ENCODE peak calls at places on chromosomes 13 and 19, in five cellular contexts. One of them, this sample, is unnamed.

GRCh38 chr13:20044086-20044485 is 85.6 kb downstream of the ZMYM2 start:
- DNase-seq in adrenal gland: no peak
- DNase-seq in BJ: no peak
- DNase-seq in fibroblast of lung: no peak
- DNase-seq in astrocyte: no peak
- DNase-seq in this sample: no peak

GRCh38 chr19:29971002-29971401 is 29.0 kb downstream of the URI1 start:
- DNase-seq in adrenal gland: no peak
- DNase-seq in BJ: no peak
- DNase-seq in fibroblast of lung: no peak
- DNase-seq in astrocyte: no peak
- DNase-seq in this sample: no peak

GRCh38 chr19:4715529-4716221 is 8.0 kb downstream of the DPP9 start:
- DNase-seq in adrenal gland: peak
- DNase-seq in BJ: no peak
- DNase-seq in fibroblast of lung: no peak
- DNase-seq in astrocyte: no peak
- DNase-seq in this sample: no peak

GRCh38 chr13:38349386-38350113 is at the start of gene UFM1:
- DNase-seq in adrenal gland: peak
- DNase-seq in BJ: peak
- DNase-seq in fibroblast of lung: peak
- DNase-seq in astrocyte: peak
- DNase-seq in this sample: peak

GRCh38 chr19:7142771-7143170 is 73.3 kb downstream of the ZNF557 start:
- DNase-seq in adrenal gland: no peak
- DNase-seq in BJ: no peak
- DNase-seq in fibroblast of lung: no peak
- DNase-seq in astrocyte: no peak
- DNase-seq in this sample: no peak

GRCh38 chr13:110187501-110188161 is 119.3 kb downstream of the COL4A1 start:
- DNase-seq in adrenal gland: peak
- DNase-seq in BJ: no peak
- DNase-seq in fibroblast of lung: peak
- DNase-seq in astrocyte: peak
- DNase-seq in this sample: peak

GRCh38 chr19:8877854-8878705 is 45.9 kb downstream of the MBD3L1 start:
- DNase-seq in adrenal gland: no peak
- DNase-seq in BJ: no peak
- DNase-seq in fibroblast of lung: no peak
- DNase-seq in astrocyte: no peak
- DNase-seq in this sample: no peak

GRCh38 chr13:32314968-32315254 is 252 bp downstream of the ZAR1L start:
- DNase-seq in adrenal gland: peak
- DNase-seq in BJ: no peak
- DNase-seq in fibroblast of lung: peak
- DNase-seq in astrocyte: peak
- DNase-seq in this sample: peak

GRCh38 chr19:51020988-51021651 is 1.6 kb upstream of the KLK10 start:
- DNase-seq in adrenal gland: no peak
- DNase-seq in BJ: no peak
- DNase-seq in fibroblast of lung: peak
- DNase-seq in astrocyte: peak
- DNase-seq in this sample: peak

GRCh38 chr19:49833594-49833993 is 15.5 kb downstream of the MED25 start:
- DNase-seq in adrenal gland: no peak
- DNase-seq in BJ: no peak
- DNase-seq in fibroblast of lung: no peak
- DNase-seq in astrocyte: no peak
- DNase-seq in this sample: no peak

GRCh38 chr19:2495130-2495641 is 19.3 kb downstream of the GADD45B start:
- DNase-seq in adrenal gland: peak
- DNase-seq in BJ: no peak
- DNase-seq in fibroblast of lung: peak
- DNase-seq in astrocyte: no peak
- DNase-seq in this sample: peak

GRCh38 chr19:39246951-39247669 is 1.5 kb downstream of the IFNL4 start:
- DNase-seq in adrenal gland: no peak
- DNase-seq in BJ: no peak
- DNase-seq in fibroblast of lung: no peak
- DNase-seq in astrocyte: no peak
- DNase-seq in this sample: peak

GRCh38 chr19:1287622-1288527 is 2.2 kb downstream of the EFNA2 start:
- DNase-seq in adrenal gland: no peak
- DNase-seq in BJ: no peak
- DNase-seq in fibroblast of lung: no peak
- DNase-seq in astrocyte: no peak
- DNase-seq in this sample: no peak
- H3K4me3 ChIP-seq in adrenal gland: no peak
- H3K4me3 ChIP-seq in BJ: no peak
- H3K4me3 ChIP-seq in fibroblast of lung: no peak
- H3K4me3 ChIP-seq in astrocyte: no peak
- H3K4me3 ChIP-seq in this sample: no peak

GRCh38 chr19:47755762-47756626 is 10.6 kb downstream of the NOP53 start:
- DNase-seq in adrenal gland: no peak
- DNase-seq in BJ: no peak
- DNase-seq in fibroblast of lung: no peak
- DNase-seq in astrocyte: no peak
- DNase-seq in this sample: no peak

GRCh38 chr19:47754206-47755064 is 9.1 kb downstream of the NOP53 start:
- DNase-seq in adrenal gland: no peak
- DNase-seq in BJ: no peak
- DNase-seq in fibroblast of lung: no peak
- DNase-seq in astrocyte: no peak
- DNase-seq in this sample: no peak

GRCh38 chr19:47756627-47756929 is 11.2 kb downstream of the NOP53 start:
- DNase-seq in adrenal gland: no peak
- DNase-seq in BJ: no peak
- DNase-seq in fibroblast of lung: no peak
- DNase-seq in astrocyte: no peak
- DNase-seq in this sample: no peak

GRCh38 chr19:47756953-47757608 is 11.7 kb downstream of the NOP53 start:
- DNase-seq in adrenal gland: no peak
- DNase-seq in BJ: no peak
- DNase-seq in fibroblast of lung: no peak
- DNase-seq in astrocyte: no peak
- DNase-seq in this sample: no peak

DNA sequence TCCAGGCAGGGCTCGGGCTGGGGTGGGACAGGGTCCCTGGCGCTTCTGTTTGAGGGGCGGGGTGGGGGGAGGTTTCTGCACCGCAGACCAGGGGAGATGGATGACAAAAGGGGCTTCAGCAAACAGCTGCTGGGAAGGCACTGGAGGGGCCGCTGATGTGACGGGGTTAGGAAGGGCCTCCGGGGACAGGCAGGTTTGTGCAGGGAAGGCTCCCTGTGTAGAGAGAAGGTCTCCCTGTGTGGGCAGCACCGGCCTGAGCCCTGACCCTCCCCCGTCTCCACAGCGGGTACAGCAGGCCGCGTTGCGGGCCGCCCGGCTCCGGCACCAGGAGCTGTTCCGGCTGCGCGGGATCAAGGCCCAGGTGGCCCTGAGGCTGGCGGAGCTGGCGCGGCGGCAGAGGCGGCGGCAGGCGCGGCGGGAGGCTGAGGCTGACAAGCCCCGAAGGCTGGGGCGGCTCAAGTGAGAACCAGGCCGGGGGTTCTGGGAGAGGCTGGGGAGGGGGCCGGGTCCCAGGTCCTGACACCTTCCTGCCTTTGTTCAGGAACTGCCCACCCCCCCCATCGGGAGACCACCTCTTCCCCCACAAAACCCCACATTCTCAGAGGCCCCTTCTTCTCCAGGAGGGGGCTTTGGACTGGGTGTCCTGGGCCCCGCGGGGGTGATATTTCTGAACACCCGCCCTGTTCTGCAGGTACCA is 9.9 kb downstream of the NOP53 start:
- DNase-seq in adrenal gland: no peak
- DNase-seq in BJ: no peak
- DNase-seq in fibroblast of lung: no peak
- DNase-seq in astrocyte: no peak
- DNase-seq in this sample: no peak
- H3K4me3 ChIP-seq in adrenal gland: no peak
- H3K4me3 ChIP-seq in BJ: no peak
- H3K4me3 ChIP-seq in fibroblast of lung: no peak
- H3K4me3 ChIP-seq in astrocyte: no peak
- H3K4me3 ChIP-seq in this sample: no peak

GRCh38 chr13:100090861-100091260 is 2.0 kb downstream of the PCCA start:
- DNase-seq in adrenal gland: no peak
- DNase-seq in BJ: no peak
- DNase-seq in fibroblast of lung: no peak
- DNase-seq in astrocyte: no peak
- DNase-seq in this sample: no peak
- H3K4me3 ChIP-seq in adrenal gland: no peak
- H3K4me3 ChIP-seq in BJ: no peak
- H3K4me3 ChIP-seq in fibroblast of lung: no peak
- H3K4me3 ChIP-seq in astrocyte: no peak
- H3K4me3 ChIP-seq in this sample: no peak

GRCh38 chr13:67146523-67147130 is 83.5 kb downstream of the PCDH9 start:
- DNase-seq in adrenal gland: no peak
- DNase-seq in BJ: no peak
- DNase-seq in fibroblast of lung: no peak
- DNase-seq in astrocyte: no peak
- DNase-seq in this sample: peak
- H3K4me3 ChIP-seq in adrenal gland: no peak
- H3K4me3 ChIP-seq in BJ: no peak
- H3K4me3 ChIP-seq in fibroblast of lung: no peak
- H3K4me3 ChIP-seq in astrocyte: no peak
- H3K4me3 ChIP-seq in this sample: no peak

GRCh38 chr19:40607898-40608621 is 6.9 kb downstream of the LTBP4 start:
- DNase-seq in adrenal gland: no peak
- DNase-seq in BJ: no peak
- DNase-seq in fibroblast of lung: no peak
- DNase-seq in astrocyte: no peak
- DNase-seq in this sample: no peak
- H3K4me3 ChIP-seq in adrenal gland: no peak
- H3K4me3 ChIP-seq in BJ: no peak
- H3K4me3 ChIP-seq in fibroblast of lung: no peak
- H3K4me3 ChIP-seq in astrocyte: no peak
- H3K4me3 ChIP-seq in this sample: no peak

DNA sequence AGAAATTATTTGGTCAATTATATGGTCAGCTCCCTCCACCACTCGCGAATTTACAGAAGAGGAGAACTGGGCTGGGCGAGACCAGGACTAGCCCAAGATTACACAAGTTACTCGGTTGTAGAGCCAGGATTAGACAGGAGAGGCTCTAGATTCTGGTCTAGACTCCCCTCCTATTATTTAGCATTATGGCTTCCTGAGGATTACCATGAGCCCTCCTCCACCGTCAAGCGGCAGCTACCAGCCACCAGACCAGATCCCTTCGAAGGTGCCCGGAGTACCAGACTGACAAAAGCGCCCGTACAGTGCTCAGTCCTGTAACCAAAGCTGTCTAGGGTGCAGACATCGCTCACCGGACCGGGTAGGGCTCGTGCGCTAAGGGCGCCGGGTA is 497 bp upstream of the MLNR start:
- DNase-seq in adrenal gland: no peak
- DNase-seq in BJ: no peak
- DNase-seq in fibroblast of lung: no peak
- DNase-seq in astrocyte: no peak
- DNase-seq in this sample: peak
- H3K4me3 ChIP-seq in adrenal gland: no peak
- H3K4me3 ChIP-seq in BJ: no peak
- H3K4me3 ChIP-seq in fibroblast of lung: no peak
- H3K4me3 ChIP-seq in astrocyte: peak
- H3K4me3 ChIP-seq in this sample: peak

GRCh38 chr13:114141261-114141996 is 9.0 kb upstream of the RASA3 start:
- DNase-seq in adrenal gland: no peak
- DNase-seq in BJ: no peak
- DNase-seq in fibroblast of lung: no peak
- DNase-seq in astrocyte: no peak
- DNase-seq in this sample: no peak
- H3K4me3 ChIP-seq in adrenal gland: no peak
- H3K4me3 ChIP-seq in BJ: no peak
- H3K4me3 ChIP-seq in fibroblast of lung: no peak
- H3K4me3 ChIP-seq in astrocyte: no peak
- H3K4me3 ChIP-seq in this sample: no peak

GRCh38 chr13:24893863-24894262 is 129.9 kb downstream of the RNF17 start:
- DNase-seq in adrenal gland: no peak
- DNase-seq in BJ: no peak
- DNase-seq in fibroblast of lung: no peak
- DNase-seq in astrocyte: no peak
- DNase-seq in this sample: no peak

GRCh38 chr13:24892844-24893243 is 128.9 kb downstream of the RNF17 start:
- DNase-seq in adrenal gland: no peak
- DNase-seq in BJ: no peak
- DNase-seq in fibroblast of lung: no peak
- DNase-seq in astrocyte: peak
- DNase-seq in this sample: no peak

GRCh38 chr13:24894277-24894971 is 130.5 kb downstream of the RNF17 start:
- DNase-seq in adrenal gland: no peak
- DNase-seq in BJ: no peak
- DNase-seq in fibroblast of lung: no peak
- DNase-seq in astrocyte: no peak
- DNase-seq in this sample: no peak

GRCh38 chr13:24891476-24892108 is 127.6 kb downstream of the RNF17 start:
- DNase-seq in adrenal gland: no peak
- DNase-seq in BJ: no peak
- DNase-seq in fibroblast of lung: no peak
- DNase-seq in astrocyte: no peak
- DNase-seq in this sample: no peak

DNA sequence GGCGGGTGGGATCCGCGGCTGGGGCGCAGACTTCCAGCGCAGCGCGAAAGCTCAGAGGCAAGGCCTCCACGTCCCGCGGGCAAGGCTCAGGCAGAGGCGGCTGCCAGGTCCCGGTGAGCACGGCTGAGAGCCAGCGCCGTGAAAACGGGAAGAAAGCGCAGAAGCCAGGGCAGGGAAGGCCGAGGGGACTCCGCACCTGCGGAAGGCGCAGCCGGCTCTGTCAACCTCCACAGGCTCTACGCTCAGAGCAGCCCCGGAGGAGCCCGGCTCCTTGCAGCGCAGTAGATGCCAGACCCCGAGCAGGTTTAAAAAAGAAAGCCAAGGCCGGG is 131.0 kb downstream of the RNF17 start:
- DNase-seq in adrenal gland: no peak
- DNase-seq in BJ: no peak
- DNase-seq in fibroblast of lung: no peak
- DNase-seq in astrocyte: no peak
- DNase-seq in this sample: no peak
- H3K4me3 ChIP-seq in adrenal gland: no peak
- H3K4me3 ChIP-seq in BJ: no peak
- H3K4me3 ChIP-seq in fibroblast of lung: no peak
- H3K4me3 ChIP-seq in astrocyte: no peak
- H3K4me3 ChIP-seq in this sample: no peak

GRCh38 chr19:58296086-58296485 is 9.1 kb upstream of the ERVK3-1 start:
- DNase-seq in adrenal gland: no peak
- DNase-seq in BJ: no peak
- DNase-seq in fibroblast of lung: no peak
- DNase-seq in astrocyte: no peak
- DNase-seq in this sample: no peak

GRCh38 chr19:58294743-58295374 is 10.3 kb upstream of the ERVK3-1 start:
- DNase-seq in adrenal gland: no peak
- DNase-seq in BJ: no peak
- DNase-seq in fibroblast of lung: no peak
- DNase-seq in astrocyte: no peak
- DNase-seq in this sample: no peak

GRCh38 chr19:58291943-58292342 is 13.2 kb downstream of the ZNF8 start:
- DNase-seq in adrenal gland: no peak
- DNase-seq in BJ: no peak
- DNase-seq in fibroblast of lung: no peak
- DNase-seq in astrocyte: no peak
- DNase-seq in this sample: no peak
- H3K4me3 ChIP-seq in adrenal gland: no peak
- H3K4me3 ChIP-seq in BJ: no peak
- H3K4me3 ChIP-seq in fibroblast of lung: no peak
- H3K4me3 ChIP-seq in astrocyte: no peak
- H3K4me3 ChIP-seq in this sample: no peak